ENCODE peak calls at places on chromosome 7, in ten cellular contexts. S, D, Q, C, U, V, A, Y, B and O are unnamed samples.

GRCh38 chr7:150950496-150951180 is 27.5 kb downstream of the KCNH2 start:
- DNase-seq in D (no peak), Q (no peak), Y (no peak), V (no peak), A (no peak), U (no peak), C (no peak), S (no peak), B (no peak), O (no peak)

GRCh38 chr7:27860800-27861199 is 120.8 kb downstream of the TAX1BP1 start:
- DNase-seq in Y (no peak), S (no peak), Q (no peak), C (no peak), B (no peak), A (no peak), U (no peak), D (no peak), V (no peak), O (no peak)

GRCh38 chr7:114356133-114356532 is 58.5 kb upstream of the FOXP2 start:
- DNase-seq in C (no peak), U (no peak), A (no peak), D (no peak), Y (no peak), B (no peak), S (no peak), V (no peak), Q (no peak), O (no peak)

GRCh38 chr7:158910254-158911053 is 54.1 kb downstream of the DYNC2I1 start:
- DNase-seq in C (no peak), U (no peak), Y (no peak), S (no peak), V (no peak), B (no peak), Q (no peak), A (no peak), D (no peak), O (no peak)

GRCh38 chr7:50584793-50585399 is 19.7 kb upstream of the DDC start:
- DNase-seq in A (no peak), C (no peak), Y (no peak), U (no peak), B (no peak), Q (no peak), D (no peak), S (no peak), V (no peak), O (no peak)

GRCh38 chr7:47973739-47974138 is 5.7 kb downstream of the HUS1 start:
- DNase-seq in U (no peak), S (no peak), A (no peak), D (no peak), V (no peak), C (no peak), Y (no peak), B (no peak), Q (no peak), O (no peak)

GRCh38 chr7:48144291-48144768 is 26.9 kb upstream of the ABCA13 start:
- DNase-seq in V (no peak), D (peak), U (no peak), Y (peak), A (no peak), C (no peak), Q (no peak), S (no peak), B (no peak), O (no peak)

GRCh38 chr7:28933874-28934265 is 24.3 kb downstream of the TRIL start:
- DNase-seq in S (no peak), A (no peak), V (no peak), Y (no peak), D (no peak), U (no peak), C (no peak), Q (no peak), B (no peak), O (no peak)

GRCh38 chr7:142774826-142775225 is 4.1 kb downstream of the PRSS2 start:
- DNase-seq in V (no peak), Q (no peak), U (no peak), S (no peak), D (no peak), Y (no peak), A (no peak), C (no peak), B (no peak), O (no peak)

GRCh38 chr7:67512481-67512880 is 515.8 kb downstream of the TYW1 start:
- DNase-seq in S (no peak), V (no peak), B (no peak), A (no peak), D (no peak), Q (no peak), Y (no peak), C (no peak), U (no peak), O (no peak)

GRCh38 chr7:142535123-142535779 is 214.0 kb upstream of the PRSS1 start:
- DNase-seq in B (peak), S (peak), A (peak), Q (peak), V (peak), Y (peak), D (peak), C (no peak), U (peak), O (peak)

GRCh38 chr7:124275411-124275810 is 242.5 kb upstream of the TMEM229A start:
- DNase-seq in U (no peak), A (peak), B (no peak), Y (no peak), Q (no peak), D (no peak), C (no peak), S (peak), V (no peak), O (no peak)

DNA sequence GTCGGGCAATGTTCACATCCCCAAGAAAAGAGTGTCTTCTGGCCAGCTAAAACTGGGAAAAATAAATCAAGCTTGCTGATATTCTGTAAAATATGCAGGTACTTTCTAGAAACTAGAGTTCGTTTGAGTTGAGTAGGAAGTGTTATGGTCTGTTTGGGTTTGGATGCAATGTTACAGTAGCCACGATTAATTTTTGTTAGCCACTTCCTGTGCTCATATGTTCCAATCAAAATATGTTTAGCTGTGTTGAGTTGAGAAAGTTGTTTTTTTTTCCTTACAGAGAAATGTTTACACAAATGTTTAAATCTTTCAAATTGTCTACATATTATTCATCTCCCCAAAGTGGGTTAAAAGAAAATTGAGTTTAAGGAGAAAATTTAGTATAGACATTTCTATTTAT is 11.2 kb upstream of the LAMB1 start:
- DNase-seq in D (no peak), S (no peak), C (no peak), V (no peak), Q (no peak), U (no peak), B (no peak), A (no peak), Y (no peak), O (no peak)
- H3K27ac ChIP-seq in D (no peak), S (no peak), C (no peak), V (no peak), Q (no peak), U (peak), B (no peak), A (no peak), Y (no peak), O (no peak)

GRCh38 chr7:108144931-108145330 is 14.8 kb upstream of the LAMB4 start:
- DNase-seq in U (no peak), Q (no peak), V (no peak), B (no peak), Y (no peak), D (no peak), S (no peak), A (no peak), C (no peak), O (no peak)

GRCh38 chr7:108143658-108144420 is 13.7 kb upstream of the LAMB4 start:
- DNase-seq in D (no peak), C (no peak), U (no peak), Q (no peak), S (no peak), Y (no peak), A (no peak), V (no peak), B (no peak), O (no peak)

GRCh38 chr7:108145401-108145800 is 15.2 kb upstream of the LAMB4 start:
- DNase-seq in V (no peak), Q (no peak), U (no peak), B (no peak), S (no peak), A (no peak), C (no peak), Y (no peak), D (no peak), O (no peak)

GRCh38 chr7:108147031-108147563 is 16.9 kb upstream of the LAMB4 start:
- DNase-seq in A (no peak), S (no peak), B (no peak), D (peak), Q (no peak), V (no peak), Y (no peak), C (no peak), U (no peak), O (no peak)

GRCh38 chr7:108146070-108146842 is 16.1 kb upstream of the LAMB4 start:
- DNase-seq in V (peak), U (peak), A (peak), Q (peak), Y (peak), S (peak), C (peak), B (no peak), D (peak), O (peak)
- H3K4me3 ChIP-seq in V (no peak), U (no peak), A (peak), Q (no peak), Y (no peak), S (peak), C (no peak), B (no peak), D (no peak), O (no peak)

GRCh38 chr7:102028206-102028826 is 210.9 kb downstream of the CUX1 start:
- DNase-seq in C (no peak), V (no peak), U (no peak), Y (no peak), B (no peak), Q (no peak), S (no peak), D (no peak), A (no peak), O (no peak)

GRCh38 chr7:102029616-102030015 is 212.2 kb downstream of the CUX1 start:
- DNase-seq in V (no peak), B (no peak), A (no peak), C (no peak), S (no peak), Q (no peak), U (no peak), Y (no peak), D (no peak), O (no peak)

GRCh38 chr7:102024769-102025391 is 207.5 kb downstream of the CUX1 start:
- DNase-seq in D (peak), Q (no peak), Y (peak), B (no peak), S (no peak), V (no peak), U (no peak), C (no peak), A (no peak), O (no peak)

GRCh38 chr7:102030696-102031095 is 213.3 kb downstream of the CUX1 start:
- DNase-seq in A (no peak), U (no peak), V (no peak), S (no peak), Y (no peak), D (no peak), B (no peak), Q (no peak), C (no peak), O (no peak)
- H3K27ac ChIP-seq in A (no peak), U (no peak), V (no peak), S (no peak), Y (no peak), D (no peak), B (no peak), Q (no peak), C (no peak), O (no peak)

DNA sequence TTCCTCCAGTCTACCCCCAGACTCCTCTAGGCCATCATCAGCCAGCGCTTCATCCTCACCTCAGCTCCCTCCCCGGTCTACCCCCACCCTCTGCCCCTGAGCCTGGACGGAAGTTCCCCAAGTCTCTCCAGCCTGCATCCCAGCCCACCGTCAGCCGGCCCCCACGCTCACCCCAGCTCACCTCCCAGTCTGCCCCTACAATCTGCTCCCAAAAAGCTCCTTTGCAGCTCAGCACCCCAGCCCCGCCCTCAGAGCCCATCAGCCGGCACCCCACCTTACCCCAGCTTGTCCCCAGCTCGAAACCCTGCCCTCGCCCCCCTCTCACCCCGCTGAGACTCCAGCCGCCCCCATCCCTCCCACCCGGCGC is 322 bp upstream of the RAMP3 start:
- DNase-seq in C (no peak), V (no peak), Y (no peak), S (no peak), A (no peak), D (no peak), Q (no peak), U (no peak), B (no peak), O (no peak)
- H3K4me3 ChIP-seq in C (peak), V (no peak), Y (no peak), S (peak), A (no peak), D (no peak), Q (peak), U (peak), B (no peak), O (no peak)

GRCh38 chr7:44979481-44980392 is 922 bp upstream of the MYO1G start:
- DNase-seq in V (no peak), D (no peak), S (no peak), Y (no peak), A (no peak), U (no peak), C (no peak), B (no peak), Q (no peak), O (no peak)

GRCh38 chr7:44977304-44977858 is 1.4 kb downstream of the MYO1G start:
- DNase-seq in B (peak), Q (no peak), C (no peak), Y (no peak), U (no peak), S (no peak), A (no peak), D (no peak), V (no peak), O (no peak)

GRCh38 chr7:44976746-44977196 is 2.0 kb downstream of the MYO1G start:
- DNase-seq in D (no peak), C (no peak), Y (no peak), Q (no peak), S (no peak), U (no peak), B (no peak), V (no peak), A (no peak), O (no peak)

GRCh38 chr7:44976040-44976745 is 2.6 kb downstream of the MYO1G start:
- DNase-seq in D (no peak), B (no peak), C (no peak), V (no peak), Q (no peak), Y (no peak), A (no peak), S (no peak), U (no peak), O (no peak)

DNA sequence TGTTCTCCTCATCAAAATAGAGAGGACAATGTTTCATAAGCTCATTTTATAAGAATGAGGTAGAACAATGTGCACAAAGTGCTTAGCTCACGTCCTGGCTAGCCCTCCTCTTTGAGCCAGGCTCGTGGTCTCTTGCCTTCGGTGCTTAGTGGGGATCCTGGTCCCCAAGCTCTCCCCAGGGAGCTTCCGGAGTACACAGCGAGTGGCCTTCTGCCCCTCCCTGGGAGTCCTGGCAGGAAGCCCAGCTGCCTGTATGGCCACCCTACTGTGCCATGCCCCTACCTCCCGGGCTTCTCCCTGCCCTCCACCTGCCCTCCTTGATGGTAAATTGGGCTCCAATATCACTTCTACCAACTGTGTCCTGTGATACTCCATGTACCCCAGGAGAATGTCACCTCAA is 859 bp downstream of the MYO1G start:
- DNase-seq in C (no peak), U (no peak), Y (peak), B (peak), V (peak), A (no peak), D (no peak), S (no peak), Q (peak), O (no peak)
- H3K27ac ChIP-seq in C (peak), U (peak), Y (peak), B (peak), V (peak), A (no peak), D (peak), S (no peak), Q (peak), O (peak)

GRCh38 chr7:44978511-44979366 is at the start of gene MYO1G:
- DNase-seq in Y (peak), A (no peak), U (no peak), S (no peak), D (peak), B (peak), Q (peak), C (no peak), V (no peak), O (peak)
- H3K4me3 ChIP-seq in Y (no peak), A (no peak), U (no peak), S (no peak), D (peak), B (peak), Q (peak), C (no peak), V (no peak), O (no peak)

GRCh38 chr7:1533255-1533568 is 2.7 kb downstream of the MAFK start:
- DNase-seq in Q (no peak), S (no peak), A (no peak), D (no peak), U (no peak), B (no peak), C (no peak), V (no peak), Y (no peak), O (no peak)

GRCh38 chr7:1532456-1533254 is 2.2 kb downstream of the MAFK start:
- DNase-seq in U (peak), Y (peak), Q (peak), A (peak), C (peak), D (peak), S (no peak), V (peak), B (peak), O (peak)

GRCh38 chr7:1530946-1531262 is 402 bp downstream of the MAFK start:
- DNase-seq in S (no peak), B (peak), Q (no peak), Y (no peak), V (no peak), C (no peak), A (no peak), D (no peak), U (no peak), O (no peak)

GRCh38 chr7:1531263-1531978 is 919 bp downstream of the MAFK start:
- DNase-seq in D (peak), B (peak), A (no peak), V (no peak), Y (peak), U (no peak), S (peak), Q (peak), C (no peak), O (peak)

DNA sequence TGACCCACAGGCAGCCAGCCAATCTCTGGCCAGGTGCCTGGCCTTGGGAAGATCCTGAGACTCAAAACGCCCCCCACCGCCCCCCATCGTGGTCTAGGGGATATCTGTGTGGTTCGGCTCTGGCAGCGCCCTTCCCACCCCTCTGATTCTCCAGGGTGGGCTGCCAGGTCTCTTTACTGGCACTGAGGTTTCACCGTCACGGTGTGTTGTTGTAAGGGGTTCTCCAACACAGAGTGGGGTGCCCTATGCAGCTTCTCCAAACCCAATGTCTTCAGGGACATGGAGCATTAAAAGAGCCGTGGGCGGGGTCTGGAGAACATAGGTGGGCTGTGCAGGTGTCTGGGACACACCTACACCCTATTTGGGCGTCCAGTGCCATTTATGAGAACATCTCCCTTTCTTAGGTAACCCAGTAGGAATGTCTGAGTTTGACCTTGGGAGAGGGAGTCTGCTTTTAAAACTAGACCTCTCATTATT is 1.5 kb downstream of the MAFK start:
- DNase-seq in C (no peak), Q (peak), Y (no peak), S (no peak), U (no peak), V (no peak), A (no peak), D (no peak), B (peak), O (peak)
- H3K27ac ChIP-seq in C (peak), Q (peak), Y (peak), S (no peak), U (peak), V (peak), A (peak), D (peak), B (peak), O (peak)

GRCh38 chr7:53238021-53238605 is 202.7 kb downstream of the POM121L12 start:
- DNase-seq in A (no peak), U (no peak), C (no peak), D (no peak), B (no peak), S (no peak), V (no peak), Q (no peak), Y (no peak), O (no peak)

DNA sequence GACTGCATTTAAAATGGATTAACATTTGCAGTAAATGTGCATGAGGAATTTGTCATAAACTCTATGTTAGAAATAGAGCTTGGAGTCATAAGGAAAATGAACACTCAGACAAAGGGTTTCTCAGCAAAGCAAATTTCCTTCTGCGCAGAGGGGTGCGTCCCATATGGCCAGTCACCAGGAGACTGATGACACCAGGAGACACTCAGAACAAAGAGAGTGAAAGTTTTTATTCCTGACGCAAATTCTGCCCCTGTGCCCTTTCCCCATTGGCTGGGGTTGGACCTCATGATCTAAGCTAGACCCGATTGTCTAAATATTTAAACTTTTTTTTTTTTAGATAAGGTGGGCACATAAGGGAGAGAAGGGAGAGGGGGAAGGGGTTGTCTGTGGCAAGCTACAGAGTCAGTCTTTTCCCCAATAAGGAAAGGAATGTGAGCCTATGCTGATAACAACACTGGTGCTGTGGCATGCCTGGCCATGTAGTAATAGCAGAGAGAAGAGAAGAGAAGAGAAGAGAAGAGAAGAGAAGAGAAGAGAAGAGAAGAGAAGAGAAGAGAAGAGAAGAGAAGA is 202.0 kb downstream of the POM121L12 start:
- DNase-seq in D (no peak), Q (no peak), B (no peak), C (no peak), Y (no peak), U (no peak), S (peak), A (no peak), V (no peak), O (no peak)
- H3K4me3 ChIP-seq in D (no peak), Q (no peak), B (no peak), C (no peak), Y (no peak), U (no peak), S (no peak), A (no peak), V (no peak), O (no peak)

DNA sequence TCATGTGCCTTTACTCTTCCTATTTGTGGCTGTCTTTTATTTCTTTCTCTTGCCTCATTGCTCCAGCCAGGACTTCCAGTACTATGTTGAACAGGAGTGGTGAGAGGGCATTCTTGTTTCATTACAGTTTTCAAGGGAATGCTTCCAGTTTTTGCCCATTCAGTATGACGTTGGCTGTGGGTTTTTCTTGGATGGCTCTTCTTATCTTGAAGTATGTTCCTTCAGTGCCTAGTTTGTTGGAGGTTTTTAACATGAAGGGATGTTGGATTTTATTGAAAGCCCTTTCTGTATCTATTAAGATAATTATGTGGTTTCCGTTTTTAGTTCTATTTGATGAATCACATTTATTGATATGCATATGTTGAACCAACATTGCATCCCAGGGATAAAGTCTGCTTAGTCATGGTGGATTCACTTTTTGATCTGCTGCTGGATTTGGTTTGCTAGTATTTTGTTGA is 96.8 kb downstream of the GLCCI1 start:
- DNase-seq in Y (no peak), C (no peak), V (peak), D (no peak), S (no peak), Q (no peak), A (peak), U (no peak), B (no peak), O (no peak)
- H3K27ac ChIP-seq in Y (no peak), C (no peak), V (peak), D (no peak), S (no peak), Q (no peak), A (peak), U (no peak), B (no peak), O (no peak)